ENCODE peak calls at places on chromosomes 13 and 19, in four cellular contexts. One of them, this sample, is unnamed.

GRCh38 chr13:110431425-110431824 is 124.3 kb downstream of the COL4A2 start:
- DNase-seq in AG04449: no peak
- DNase-seq in epithelial cell of esophagus: no peak
- DNase-seq in thyroid gland: no peak
- DNase-seq in this sample: peak; percentile 44

GRCh38 chr19:10544242-10544752 is 593 bp downstream of the ATG4D start:
- DNase-seq in thyroid gland: peak; percentile 69
- DNase-seq in epithelial cell of esophagus: no peak
- DNase-seq in AG04449: no peak
- DNase-seq in this sample: no peak

GRCh38 chr19:48836089-48837017 is at the start of gene HSD17B14:
- DNase-seq in AG04449: no peak
- DNase-seq in epithelial cell of esophagus: no peak
- DNase-seq in thyroid gland: peak; percentile 46
- DNase-seq in this sample: no peak

GRCh38 chr19:34232566-34233481 is 21.5 kb upstream of the GARRE1 start:
- DNase-seq in thyroid gland: peak; percentile 33
- DNase-seq in epithelial cell of esophagus: peak; percentile 82
- DNase-seq in AG04449: peak; percentile 91
- DNase-seq in this sample: peak; percentile 89

GRCh38 chr13:51739403-51740112 is 64.4 kb downstream of the DHRS12 start:
- DNase-seq in epithelial cell of esophagus: no peak
- DNase-seq in AG04449: no peak
- DNase-seq in thyroid gland: no peak
- DNase-seq in this sample: no peak

GRCh38 chr13:43434185-43434584 is 352.6 kb downstream of the ENOX1 start:
- DNase-seq in AG04449: no peak
- DNase-seq in epithelial cell of esophagus: no peak
- DNase-seq in thyroid gland: no peak
- DNase-seq in this sample: no peak

GRCh38 chr13:31556376-31556775 is 182.9 kb upstream of the RXFP2 start:
- DNase-seq in thyroid gland: no peak
- DNase-seq in epithelial cell of esophagus: no peak
- DNase-seq in AG04449: peak; percentile 52
- DNase-seq in this sample: no peak

GRCh38 chr19:33298146-33298911 is 4.0 kb downstream of the CEBPA start:
- DNase-seq in thyroid gland: no peak
- DNase-seq in AG04449: no peak
- DNase-seq in epithelial cell of esophagus: peak; percentile 94
- DNase-seq in this sample: no peak

GRCh38 chr13:34878354-34878753 is 63.7 kb upstream of the NBEA start:
- DNase-seq in epithelial cell of esophagus: no peak
- DNase-seq in thyroid gland: no peak
- DNase-seq in AG04449: no peak
- DNase-seq in this sample: no peak

GRCh38 chr19:12983561-12984142 is 11.6 kb upstream of the NFIX start:
- DNase-seq in thyroid gland: peak; percentile 73
- DNase-seq in epithelial cell of esophagus: peak; percentile 76
- DNase-seq in AG04449: no peak
- DNase-seq in this sample: peak; percentile 71

GRCh38 chr19:12984143-12984627 is 11.1 kb upstream of the NFIX start:
- DNase-seq in epithelial cell of esophagus: no peak
- DNase-seq in AG04449: no peak
- DNase-seq in thyroid gland: no peak
- DNase-seq in this sample: no peak

GRCh38 chr19:12982648-12983047 is 12.6 kb upstream of the NFIX start:
- DNase-seq in AG04449: no peak
- DNase-seq in epithelial cell of esophagus: no peak
- DNase-seq in thyroid gland: no peak
- DNase-seq in this sample: no peak

GRCh38 chr19:12984683-12985048 is 10.6 kb upstream of the NFIX start:
- DNase-seq in thyroid gland: no peak
- DNase-seq in AG04449: no peak
- DNase-seq in epithelial cell of esophagus: no peak
- DNase-seq in this sample: no peak

DNA sequence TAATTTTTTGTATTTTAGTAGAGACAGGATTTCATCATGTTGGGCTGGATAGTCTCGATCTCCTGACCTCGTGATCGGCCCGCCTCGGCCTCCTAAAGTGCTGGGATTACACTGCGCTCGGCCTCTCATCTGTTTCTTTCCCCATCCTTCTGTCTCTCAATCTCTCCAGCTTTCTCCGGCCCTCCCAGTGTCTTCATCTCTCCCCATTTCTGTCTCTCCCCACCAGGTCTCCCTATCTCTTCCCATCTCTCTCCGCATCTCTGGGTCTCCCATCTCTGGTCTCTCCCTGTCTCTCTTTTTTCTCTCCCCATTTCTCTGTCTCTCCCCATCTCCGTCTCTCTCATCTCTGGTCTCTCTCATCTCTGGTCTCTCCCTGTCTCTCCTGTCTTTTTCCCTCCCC is 12.2 kb upstream of the NFIX start:
- DNase-seq in thyroid gland: no peak
- DNase-seq in epithelial cell of esophagus: no peak
- DNase-seq in AG04449: no peak
- DNase-seq in this sample: no peak
- H3K4me3 ChIP-seq in thyroid gland: no peak overlapping the region
- H3K4me3 ChIP-seq in epithelial cell of esophagus: no peak overlapping the region
- H3K4me3 ChIP-seq in AG04449: peak overlapping the region; percentile 52
- H3K4me3 ChIP-seq in this sample: peak overlapping the region; percentile 23

GRCh38 chr19:29715695-29716581 is 877 bp upstream of the C19orf12 start:
- DNase-seq in epithelial cell of esophagus: peak; percentile 6
- DNase-seq in AG04449: no peak
- DNase-seq in thyroid gland: no peak
- DNase-seq in this sample: peak; percentile 10
- H3K4me3 ChIP-seq in epithelial cell of esophagus: peak overlapping the region; percentile 69
- H3K4me3 ChIP-seq in AG04449: peak overlapping the region; percentile 82
- H3K4me3 ChIP-seq in thyroid gland: peak overlapping the region; percentile 84
- H3K4me3 ChIP-seq in this sample: peak overlapping the region; percentile 95

DNA sequence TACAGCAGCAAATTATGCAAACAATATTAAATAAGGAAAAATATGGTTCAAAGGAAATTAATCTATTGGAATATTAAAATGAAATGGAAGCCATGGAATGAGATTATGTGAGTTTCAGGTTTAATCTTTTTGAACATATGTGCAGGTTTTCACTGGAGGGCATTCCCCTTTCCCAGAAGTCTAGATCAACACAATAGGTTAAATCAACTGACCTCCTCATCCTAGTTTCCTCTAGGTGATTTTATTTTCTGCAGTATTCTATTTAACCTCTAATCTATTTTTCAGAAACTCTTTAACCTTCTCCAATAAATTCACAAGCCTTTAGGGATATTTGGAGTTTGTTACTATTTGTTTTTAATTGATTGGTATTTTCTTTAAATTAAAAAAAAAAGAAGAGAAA is 2657.6 kb upstream of the PCDH20 start:
- DNase-seq in thyroid gland: no peak
- DNase-seq in epithelial cell of esophagus: no peak
- DNase-seq in AG04449: no peak
- DNase-seq in this sample: no peak
- H3K4me3 ChIP-seq in thyroid gland: no peak overlapping the region
- H3K4me3 ChIP-seq in epithelial cell of esophagus: no peak overlapping the region
- H3K4me3 ChIP-seq in AG04449: no peak overlapping the region
- H3K4me3 ChIP-seq in this sample: no peak overlapping the region

DNA sequence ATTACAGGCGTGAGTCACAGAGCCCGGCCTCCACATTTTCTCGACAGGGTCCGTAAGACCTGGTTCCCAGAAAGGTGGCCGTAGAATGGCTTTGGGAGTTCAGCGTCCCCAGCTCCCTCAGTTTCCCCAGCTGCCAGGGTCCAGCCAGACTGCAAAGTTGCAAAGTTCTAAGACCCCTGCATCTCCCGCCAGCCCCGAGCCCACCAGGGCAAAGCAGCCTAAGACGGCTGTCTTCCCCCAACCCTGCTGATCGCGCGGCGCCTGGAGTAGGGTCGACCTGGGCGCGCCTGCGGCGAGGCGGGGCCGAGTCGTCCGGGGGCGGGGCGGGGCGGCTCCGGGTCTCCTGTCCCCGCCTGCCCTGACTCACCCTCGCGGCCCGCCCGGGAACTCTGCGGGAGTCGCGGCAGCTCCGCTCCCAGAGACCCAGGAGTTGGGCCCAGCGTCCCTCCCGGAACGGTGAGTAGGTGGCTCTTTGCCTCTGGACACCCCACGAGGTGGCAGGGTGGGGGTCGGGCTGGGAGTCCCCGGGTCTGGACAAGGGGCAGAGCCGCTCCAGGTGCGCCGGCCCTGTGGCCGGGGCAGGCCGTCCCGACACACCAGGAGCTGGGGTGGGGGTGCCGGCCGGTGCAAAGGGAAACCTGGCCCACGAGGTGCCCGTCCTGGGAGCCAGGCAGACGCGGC is at the start of gene LRRC8E:
- DNase-seq in epithelial cell of esophagus: peak; percentile 80
- DNase-seq in AG04449: no peak
- DNase-seq in thyroid gland: peak; percentile 74
- DNase-seq in this sample: peak; percentile 15
- H3K4me3 ChIP-seq in epithelial cell of esophagus: peak within 1 kb of the TSS; percentile 68
- H3K4me3 ChIP-seq in AG04449: peak within 1 kb of the TSS; percentile 83
- H3K4me3 ChIP-seq in thyroid gland: no peak within 1 kb of the TSS
- H3K4me3 ChIP-seq in this sample: peak within 1 kb of the TSS; percentile 43

GRCh38 chr19:56765107-56765506 is 75.4 kb downstream of the PEG3 start:
- DNase-seq in epithelial cell of esophagus: peak; percentile 17
- DNase-seq in AG04449: no peak
- DNase-seq in thyroid gland: peak; percentile 65
- DNase-seq in this sample: no peak

GRCh38 chr19:56759531-56759930 is 81.0 kb downstream of the PEG3 start:
- DNase-seq in epithelial cell of esophagus: no peak
- DNase-seq in thyroid gland: no peak
- DNase-seq in AG04449: no peak
- DNase-seq in this sample: no peak

GRCh38 chr19:56769650-56770049 is 70.9 kb downstream of the PEG3 start:
- DNase-seq in thyroid gland: no peak
- DNase-seq in epithelial cell of esophagus: no peak
- DNase-seq in AG04449: no peak
- DNase-seq in this sample: no peak

GRCh38 chr19:56760842-56761241 is 79.7 kb downstream of the PEG3 start:
- DNase-seq in thyroid gland: no peak
- DNase-seq in epithelial cell of esophagus: no peak
- DNase-seq in AG04449: no peak
- DNase-seq in this sample: no peak

DNA sequence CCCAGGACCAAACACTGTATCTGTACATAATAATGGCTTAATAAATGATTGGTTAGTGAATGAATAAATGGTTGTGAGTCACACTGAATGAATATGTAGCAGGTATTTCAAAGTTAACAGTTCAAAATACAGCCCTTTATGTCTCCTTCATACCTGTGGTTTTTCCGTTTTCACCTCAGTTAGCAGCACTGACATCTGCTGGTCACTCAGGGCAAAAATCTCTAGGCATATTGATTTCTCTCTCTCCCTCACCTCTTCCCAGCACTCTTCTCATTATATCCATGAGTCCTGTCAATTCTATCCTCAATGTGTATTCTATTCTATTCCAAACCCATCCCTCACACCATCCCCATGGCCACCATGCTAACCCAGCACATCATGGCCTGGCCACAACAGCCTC is 76.2 kb downstream of the PEG3 start:
- DNase-seq in thyroid gland: no peak
- DNase-seq in AG04449: no peak
- DNase-seq in epithelial cell of esophagus: no peak
- DNase-seq in this sample: no peak
- H3K4me3 ChIP-seq in thyroid gland: no peak overlapping the region
- H3K4me3 ChIP-seq in AG04449: no peak overlapping the region
- H3K4me3 ChIP-seq in epithelial cell of esophagus: no peak overlapping the region
- H3K4me3 ChIP-seq in this sample: no peak overlapping the region

This sample was measured in SJSA1.